ENCODE peak calls at places on chromosomes 11 and 22, in nine cellular contexts. G is upper lobe of left lung, D is stomach, O is spleen, V is transverse colon, H is prostate gland, W is HCT116, X is sigmoid colon, K is breast epithelium. J is an unnamed sample.

GRCh38 chr11:8336356-8337114 is 72.9 kb upstream of the LMO1 start:
- DNase-seq in V (no peak), D (no peak), X (no peak), G (no peak), K (no peak), W (no peak), H (no peak), O (no peak), J (no peak)

GRCh38 chr11:72569966-72570892 is 104.0 kb downstream of the PDE2A start:
- DNase-seq in K (no peak), W (no peak), V (no peak), D (peak), H (no peak), X (no peak), G (no peak), O (no peak), J (no peak)

GRCh38 chr22:36433318-36434231 is 45.8 kb upstream of the MYH9 start:
- DNase-seq in D (peak), G (no peak), W (no peak), K (no peak), V (peak), H (peak), O (no peak), X (no peak), J (no peak)

GRCh38 chr11:114291847-114292680 is 4.1 kb upstream of the NNMT start:
- DNase-seq in G (no peak), V (no peak), O (no peak), X (no peak), K (no peak), W (no peak), H (no peak), D (no peak), J (no peak)

GRCh38 chr22:41826430-41827383 is 6.2 kb upstream of the SREBF2 start:
- DNase-seq in V (peak), G (no peak), W (no peak), X (no peak), K (no peak), D (no peak), O (no peak), H (no peak), J (no peak)

GRCh38 chr11:65611758-65612603 is 2.0 kb downstream of the MAP3K11 start:
- DNase-seq in D (no peak), G (no peak), V (no peak), H (no peak), K (no peak), W (no peak), X (no peak), O (no peak), J (no peak)

GRCh38 chr11:72562431-72562830 is 111.8 kb downstream of the PDE2A start:
- DNase-seq in K (no peak), O (no peak), V (no peak), W (no peak), H (no peak), G (no peak), X (no peak), D (no peak), J (no peak)

GRCh38 chr11:61023086-61024035 is 51.9 kb downstream of the CD6 start:
- DNase-seq in W (no peak), O (no peak), D (peak), H (no peak), V (peak), K (no peak), G (no peak), X (peak), J (no peak)

GRCh38 chr11:14789879-14790484 is 102.0 kb downstream of the CYP2R1 start:
- DNase-seq in O (no peak), X (no peak), W (no peak), G (no peak), H (no peak), V (no peak), K (no peak), D (no peak), J (no peak)

GRCh38 chr11:35892166-35892565 is 51.7 kb upstream of the LDLRAD3 start:
- DNase-seq in V (no peak), W (no peak), D (no peak), K (no peak), G (no peak), O (no peak), H (no peak), X (no peak), J (no peak)

GRCh38 chr11:115612331-115612730 is 108.1 kb upstream of the CADM1 start:
- DNase-seq in X (no peak), H (no peak), W (no peak), V (no peak), O (no peak), G (no peak), D (no peak), K (no peak), J (no peak)

GRCh38 chr11:44931466-44931865 is 19.2 kb downstream of the TP53I11 start:
- DNase-seq in O (no peak), G (no peak), V (no peak), K (no peak), D (no peak), W (no peak), H (no peak), X (no peak), J (no peak)

GRCh38 chr11:44928144-44928543 is 22.5 kb downstream of the TP53I11 start:
- DNase-seq in X (no peak), W (no peak), H (no peak), D (no peak), G (no peak), V (no peak), K (no peak), O (no peak), J (no peak)

GRCh38 chr11:44928807-44929206 is 21.9 kb downstream of the TP53I11 start:
- DNase-seq in G (no peak), W (no peak), V (no peak), K (no peak), O (no peak), D (no peak), X (no peak), H (no peak), J (no peak)

GRCh38 chr11:44934110-44934509 is 16.6 kb downstream of the TP53I11 start:
- DNase-seq in O (no peak), G (no peak), V (no peak), W (no peak), D (no peak), X (no peak), H (no peak), K (no peak), J (no peak)

GRCh38 chr11:44930588-44931302 is 19.9 kb downstream of the TP53I11 start:
- DNase-seq in W (no peak), O (no peak), G (no peak), H (no peak), D (no peak), V (no peak), X (no peak), K (no peak), J (no peak)
- TF ChIP-seq POLR2AphosphoS5 in W (no peak), O (peak), G (no peak), H (no peak), D (no peak), V (no peak), X (no peak), K (no peak), J (no peak)

DNA sequence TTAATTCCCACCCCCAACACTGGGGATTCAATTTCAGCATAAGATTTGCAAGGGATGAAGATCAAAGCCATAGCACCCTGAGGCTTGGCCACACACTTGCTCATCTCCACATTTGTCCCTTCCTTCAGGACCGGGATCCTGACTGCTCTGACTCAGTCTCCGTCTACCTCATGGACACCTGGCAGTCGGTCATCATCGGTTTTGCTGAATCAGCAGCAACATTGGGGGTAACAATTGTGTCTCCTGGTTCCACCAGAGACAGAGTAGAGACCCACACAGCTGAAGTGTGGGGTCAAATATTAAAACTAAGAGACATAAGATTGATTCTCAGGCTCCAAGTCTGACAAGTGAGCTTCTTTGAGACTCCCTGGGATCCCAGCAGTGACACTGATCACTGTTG is 34.6 kb downstream of the GGTLC2 start:
- DNase-seq in D (no peak), G (no peak), V (no peak), H (no peak), O (no peak), K (no peak), W (no peak), X (no peak), J (no peak)
- H3K27ac ChIP-seq in D (no peak), G (no peak), V (no peak), H (no peak), O (no peak), K (no peak), W (no peak), X (no peak), J (no peak)

GRCh38 chr11:1180171-1180570 is 22.4 kb downstream of the MUC5AC start:
- DNase-seq in H (no peak), X (no peak), W (no peak), D (no peak), K (no peak), G (peak), V (no peak), O (no peak), J (no peak)

GRCh38 chr11:1180947-1181391 is 23.2 kb downstream of the MUC5AC start:
- DNase-seq in W (no peak), O (no peak), K (no peak), X (no peak), H (no peak), G (peak), D (no peak), V (no peak), J (no peak)

GRCh38 chr11:1179641-1180040 is 21.9 kb downstream of the MUC5AC start:
- DNase-seq in O (no peak), G (no peak), W (no peak), V (no peak), K (no peak), X (no peak), H (no peak), D (no peak), J (no peak)

GRCh38 chr11:1181858-1182535 is 24.2 kb downstream of the MUC5AC start:
- DNase-seq in V (no peak), X (no peak), H (no peak), W (no peak), G (peak), O (no peak), D (no peak), K (no peak), J (no peak)

DNA sequence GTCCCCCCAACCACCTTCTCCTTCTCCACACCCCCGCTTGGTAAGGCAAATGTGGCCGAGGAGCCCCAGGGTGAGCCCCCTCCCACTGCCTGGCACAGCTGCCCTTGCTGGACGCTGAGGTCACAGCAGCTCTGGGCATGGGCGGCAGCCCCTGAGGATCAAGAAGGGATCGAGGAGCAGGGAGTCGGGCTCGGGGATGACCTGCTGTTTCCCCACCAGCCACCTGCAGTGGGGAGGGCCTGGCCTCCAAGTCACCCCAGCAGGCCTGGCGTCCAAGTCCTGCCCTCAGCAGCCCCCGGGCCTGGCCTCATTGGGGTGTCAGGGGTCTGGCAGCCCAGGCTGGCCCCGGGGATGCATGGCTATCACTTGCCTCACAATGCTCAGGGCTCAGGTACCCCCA is 23.7 kb downstream of the MUC5AC start:
- DNase-seq in V (no peak), X (no peak), G (no peak), H (no peak), K (no peak), D (no peak), W (no peak), O (no peak), J (no peak)
- TF ChIP-seq POLR2A in V (no peak), X (no peak), G (no peak), H (no peak), K (no peak), D (no peak), W (no peak), O (no peak), J (no peak)

GRCh38 chr11:83724704-83725114 is 438.5 kb upstream of the CCDC90B start:
- DNase-seq in X (no peak), D (peak), O (no peak), G (no peak), H (peak), V (no peak), W (no peak), K (peak), J (no peak)
- TF ChIP-seq POLR2AphosphoS5 in X (no peak), D (no peak), O (no peak), G (no peak), H (peak), V (no peak), W (no peak), K (no peak), J (no peak)